ENCODE peak calls at places on chromosomes 5 and 9, in six cellular contexts. V, K, N, T, R and C are unnamed samples.

GRCh38 chr5:81428866-81429265 is 34.9 kb upstream of the ACOT12 start:
- DNase-seq in V (no peak), K (peak; percentile 50), N (no peak), T (no peak), R (no peak), C (no peak)

GRCh38 chr9:35164711-35165110 is 2.9 kb downstream of the UNC13B start:
- DNase-seq in V (no peak), K (peak; percentile 29), N (no peak), T (no peak), R (peak; percentile 58), C (no peak)

GRCh38 chr9:136769710-136770191 is 5.4 kb upstream of the LCN15 start:
- DNase-seq in V (no peak), K (peak; percentile 50), N (peak; percentile 46), T (no peak), R (no peak), C (peak; percentile 43)

GRCh38 chr9:89870207-89870606 is 265.4 kb downstream of the GADD45G start:
- DNase-seq in V (no peak), K (no peak), N (no peak), T (no peak), R (no peak), C (no peak)

GRCh38 chr5:181261320-181262085 is 560 bp upstream of the TRIM52 start:
- DNase-seq in V (peak; percentile 86), K (peak; percentile 87), N (peak; percentile 76), T (no peak), R (peak; percentile 50), C (peak; percentile 89)

GRCh38 chr5:150498501-150498900 is 9.4 kb upstream of the NDST1 start:
- DNase-seq in V (no peak), K (peak; percentile 27), N (no peak), T (no peak), R (no peak), C (no peak)

GRCh38 chr5:112284561-112284960 is 134.5 kb downstream of the EPB41L4A start:
- DNase-seq in V (no peak), K (no peak), N (no peak), T (no peak), R (no peak), C (no peak)

GRCh38 chr9:35000535-35001284 is 11.2 kb downstream of the DNAJB5 start:
- DNase-seq in V (no peak), K (peak; percentile 94), N (no peak), T (no peak), R (peak; percentile 70), C (no peak)

GRCh38 chr5:79971156-79971555 is 19.9 kb downstream of the MTX3 start:
- DNase-seq in V (no peak), K (peak; percentile 61), N (no peak), T (no peak), R (peak; percentile 88), C (no peak)

GRCh38 chr9:95338243-95338642 is 20.7 kb upstream of the FANCC start:
- DNase-seq in V (no peak), K (no peak), N (no peak), T (no peak), R (no peak), C (no peak)

GRCh38 chr5:45189042-45189441 is 380.3 kb downstream of the MRPS30 start:
- DNase-seq in V (no peak), K (no peak), N (no peak), T (no peak), R (no peak), C (no peak)

GRCh38 chr5:133480366-133480765 is 132.0 kb downstream of the FSTL4 start:
- DNase-seq in V (no peak), K (no peak), N (no peak), T (no peak), R (no peak), C (no peak)

GRCh38 chr5:135265497-135266300 is 133.3 kb downstream of the MACROH2A1 start:
- DNase-seq in V (no peak), K (no peak), N (no peak), T (no peak), R (no peak), C (no peak)

GRCh38 chr5:154813736-154814135 is 36.7 kb downstream of the FAXDC2 start:
- DNase-seq in V (no peak), K (no peak), N (no peak), T (no peak), R (no peak), C (no peak)

GRCh38 chr9:35277649-35278359 is 116.0 kb downstream of the UNC13B start:
- DNase-seq in V (no peak), K (peak; percentile 92), N (no peak), T (no peak), R (peak; percentile 87), C (no peak)

GRCh38 chr5:160133071-160133917 is 14.0 kb upstream of the PWWP2A start:
- DNase-seq in V (peak; percentile 51), K (peak; percentile 80), N (peak; percentile 32), T (no peak), R (no peak), C (peak; percentile 84)

GRCh38 chr9:2014148-2014547 is 999 bp upstream of the SMARCA2 start:
- DNase-seq in V (no peak), K (peak; percentile 37), N (no peak), T (no peak), R (no peak), C (no peak)

GRCh38 chr5:147208134-147208533 is 26.7 kb upstream of the STK32A start:
- DNase-seq in V (no peak), K (peak; percentile 50), N (no peak), T (no peak), R (no peak), C (no peak)

GRCh38 chr5:76696254-76696653 is 19.7 kb upstream of the F2R start:
- DNase-seq in V (no peak), K (no peak), N (no peak), T (no peak), R (no peak), C (no peak)

GRCh38 chr5:163525096-163525495 is 19.7 kb downstream of the MAT2B start:
- DNase-seq in V (no peak), K (no peak), N (no peak), T (no peak), R (no peak), C (no peak)

GRCh38 chr9:13705356-13705755 is 425.9 kb upstream of the MPDZ start:
- DNase-seq in V (peak; percentile 15), K (peak; percentile 28), N (no peak), T (no peak), R (no peak), C (no peak)

GRCh38 chr9:94919376-94920098 is 193.0 kb downstream of the AOPEP start:
- DNase-seq in V (peak; percentile 55), K (peak; percentile 61), N (no peak), T (no peak), R (peak; percentile 69), C (no peak)

GRCh38 chr9:135522137-135522877 is 1.1 kb downstream of the LCN1 start:
- DNase-seq in V (no peak), K (no peak), N (no peak), T (peak; percentile 43), R (no peak), C (no peak)

GRCh38 chr5:144035341-144035740 is 135.1 kb downstream of the YIPF5 start:
- DNase-seq in V (no peak), K (no peak), N (no peak), T (no peak), R (no peak), C (no peak)

GRCh38 chr9:123343428-123344272 is 12.3 kb upstream of the CRB2 start:
- DNase-seq in V (no peak), K (peak; percentile 81), N (no peak), T (no peak), R (no peak), C (no peak)
- H3K4me1 ChIP-seq in V (peaks cover 14% of the 10 kb centered on the region), K (peaks cover 10% of the 10 kb centered on the region), N (no peaks in the 10 kb centered on the region), T (no peaks in the 10 kb centered on the region), R (no peaks in the 10 kb centered on the region), C (no peaks in the 10 kb centered on the region)

DNA sequence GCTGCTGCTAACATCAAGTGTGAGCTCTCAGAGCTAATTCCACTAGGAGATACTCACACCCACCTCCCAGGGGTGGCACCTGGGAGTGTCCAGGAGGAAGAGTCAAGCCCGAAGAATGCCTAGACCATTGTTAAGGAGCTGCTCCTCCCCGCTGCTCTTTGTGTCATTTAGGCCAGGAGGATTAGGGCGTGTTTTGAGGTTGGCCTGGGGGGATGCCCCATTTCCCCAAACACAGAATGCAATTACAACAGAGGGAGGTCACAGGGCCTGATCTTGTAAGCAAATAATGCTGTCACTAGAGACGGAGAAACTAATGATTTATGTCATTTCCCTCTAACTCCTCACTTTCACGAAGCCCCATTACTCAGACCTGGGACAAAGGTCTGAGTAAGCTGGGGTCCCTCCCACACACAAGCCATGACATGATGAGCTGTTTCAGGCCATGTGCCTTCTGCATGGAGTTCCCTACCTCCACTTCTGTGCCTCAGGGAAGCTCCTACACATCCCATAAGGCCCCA is 312.5 kb downstream of the ACTL7B start:
- DNase-seq in V (peak; percentile 58), K (peak; percentile 78), N (no peak), T (no peak), R (peak; percentile 53), C (no peak)
- H3K4me3 ChIP-seq in V (no peak overlapping the region), K (no peak overlapping the region), N (no peak overlapping the region), T (no peak overlapping the region), R (no peak overlapping the region), C (no peak overlapping the region)

DNA sequence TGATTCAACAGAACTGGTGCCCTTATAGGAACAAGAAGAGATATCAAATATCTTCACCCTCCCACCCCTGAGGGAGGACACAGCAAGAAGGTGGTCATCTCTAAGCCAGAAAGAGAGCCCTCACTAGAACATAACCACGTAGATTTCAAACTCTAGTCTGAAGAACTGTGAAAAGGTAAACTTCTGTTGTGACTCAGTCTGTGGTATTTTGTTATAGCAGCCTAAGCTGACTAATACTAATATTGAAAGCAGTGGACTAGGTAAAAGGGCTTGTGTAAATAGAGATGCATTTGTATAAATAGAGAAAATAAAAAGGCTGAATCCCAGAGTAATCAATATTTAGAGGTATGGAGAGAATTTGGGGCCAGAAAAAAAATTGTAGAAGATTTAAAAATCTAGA is 157.6 kb upstream of the CCNH start:
- DNase-seq in V (no peak), K (no peak), N (no peak), T (no peak), R (no peak), C (no peak)
- H3K4me1 ChIP-seq in V (no peaks in the 10 kb centered on the region), K (no peaks in the 10 kb centered on the region), N (no peaks in the 10 kb centered on the region), T (no peaks in the 10 kb centered on the region), R (no peaks in the 10 kb centered on the region), C (no peaks in the 10 kb centered on the region)

GRCh38 chr9:15509931-15510788 is 610 bp downstream of the PSIP1 start:
- DNase-seq in V (peak; percentile 57), K (peak; percentile 63), N (peak; percentile 33), T (no peak), R (no peak), C (peak; percentile 65)

GRCh38 chr9:15512889-15513288 is 2.1 kb upstream of the PSIP1 start:
- DNase-seq in V (no peak), K (no peak), N (no peak), T (no peak), R (no peak), C (no peak)

GRCh38 chr9:15510789-15511575 is at the start of gene PSIP1:
- DNase-seq in V (peak; percentile 87), K (peak; percentile 89), N (peak; percentile 74), T (peak; percentile 62), R (peak; percentile 75), C (peak; percentile 90)

GRCh38 chr9:15513335-15513734 is 2.6 kb upstream of the PSIP1 start:
- DNase-seq in V (no peak), K (peak; percentile 57), N (no peak), T (no peak), R (no peak), C (no peak)

DNA sequence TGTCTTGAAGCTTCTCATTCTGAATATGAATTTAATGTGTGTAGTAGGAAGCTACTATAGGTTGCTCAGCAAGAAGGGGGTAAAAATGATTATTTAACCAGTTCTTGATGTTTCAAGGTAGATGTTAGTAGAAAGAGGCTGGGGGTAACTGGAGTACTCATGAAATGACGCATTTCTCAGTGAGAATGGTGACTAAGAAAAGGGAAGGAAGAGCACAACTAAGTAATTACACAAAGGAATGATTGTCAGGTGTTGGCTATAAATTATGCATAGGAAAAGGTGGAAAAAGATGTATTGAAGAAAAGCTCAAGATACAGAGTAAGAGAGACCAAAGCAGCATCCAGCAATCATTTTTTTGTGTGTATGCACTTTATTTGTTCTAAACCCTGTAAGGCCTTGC is 1.4 kb upstream of the PSIP1 start:
- DNase-seq in V (no peak), K (no peak), N (no peak), T (no peak), R (no peak), C (no peak)
- H3K4me3 ChIP-seq in V (no peak overlapping the region), K (no peak overlapping the region), N (no peak overlapping the region), T (no peak overlapping the region), R (no peak overlapping the region), C (no peak overlapping the region)